ENCODE peak calls at places on chromosomes 2 and 18, in six cellular contexts. U is spleen; G is A549; Y is GM23248; D is right atrium auricular region; M is effector memory CD4-positive, alpha-beta T cell. O is an unnamed sample. For H3K4me1 and H3K9me3, the result is how much of the 10 kb centered on the place peaks cover.

GRCh38 chr2:26579025-26579722 is 62.0 kb downstream of the CIB4 start:
- DNase-seq in G (no peak), U (peak), Y (no peak), D (no peak), M (no peak), O (no peak)

GRCh38 chr18:62716679-62717058 is 1.3 kb downstream of the PHLPP1 start:
- DNase-seq in Y (peak), G (peak), M (peak), D (no peak), U (peak), O (no peak)

GRCh38 chr2:84841577-84841976 is 39.3 kb downstream of the TRABD2A start:
- DNase-seq in M (no peak), U (no peak), Y (no peak), G (no peak), D (no peak), O (no peak)

GRCh38 chr2:58571181-58571852 is 330.2 kb upstream of the FANCL start:
- DNase-seq in U (no peak), Y (peak), M (no peak), G (peak), D (no peak), O (peak)

GRCh38 chr2:18161681-18162080 is 283.2 kb downstream of the KCNS3 start:
- DNase-seq in Y (no peak), M (no peak), U (no peak), D (no peak), G (no peak), O (no peak)

GRCh38 chr2:230643576-230644291 is 68.9 kb upstream of the CAB39 start:
- DNase-seq in U (peak), Y (no peak), G (no peak), D (peak), M (no peak), O (no peak)

GRCh38 chr18:63253018-63253417 is 66.6 kb downstream of the BCL2 start:
- DNase-seq in M (no peak), G (no peak), Y (no peak), D (no peak), U (no peak), O (no peak)

GRCh38 chr2:101041413-101041812 is 39.3 kb downstream of the RPL31 start:
- DNase-seq in M (no peak), Y (peak), U (no peak), D (no peak), G (no peak), O (no peak)

GRCh38 chr2:237860273-237860935 is 981 bp downstream of the RAMP1 start:
- DNase-seq in Y (no peak), U (peak), G (no peak), D (no peak), M (no peak), O (no peak)

GRCh38 chr2:84958135-84959044 is 12.6 kb upstream of the KCMF1 start:
- DNase-seq in M (no peak), Y (peak), D (no peak), U (no peak), G (peak), O (no peak)

GRCh38 chr2:43075906-43076585 is 150.4 kb downstream of the ZFP36L2 start:
- DNase-seq in M (no peak), D (no peak), Y (peak), G (no peak), U (peak), O (peak)

GRCh38 chr2:38652431-38653273 is 13.3 kb upstream of the GALM start:
- DNase-seq in G (no peak), U (no peak), D (no peak), M (no peak), Y (no peak), O (no peak)

GRCh38 chr2:9554841-9555337 is 741 bp downstream of the ADAM17 start:
- DNase-seq in U (no peak), Y (peak), M (peak), G (no peak), D (peak), O (no peak)

GRCh38 chr2:128172191-128172590 is 81.2 kb downstream of the UGGT1 start:
- DNase-seq in D (no peak), M (no peak), Y (peak), G (no peak), U (no peak), O (no peak)

GRCh38 chr18:12691021-12691420 is 11.5 kb downstream of the CEP76 start:
- DNase-seq in Y (no peak), G (no peak), D (no peak), U (no peak), M (no peak), O (no peak)

GRCh38 chr2:72080286-72081145 is 67.1 kb downstream of the CYP26B1 start:
- DNase-seq in G (no peak), U (peak), M (no peak), Y (no peak), D (no peak), O (no peak)

GRCh38 chr18:55088561-55088960 is 129.3 kb upstream of the CCDC68 start:
- DNase-seq in G (no peak), D (no peak), U (no peak), M (no peak), Y (no peak), O (no peak)

DNA sequence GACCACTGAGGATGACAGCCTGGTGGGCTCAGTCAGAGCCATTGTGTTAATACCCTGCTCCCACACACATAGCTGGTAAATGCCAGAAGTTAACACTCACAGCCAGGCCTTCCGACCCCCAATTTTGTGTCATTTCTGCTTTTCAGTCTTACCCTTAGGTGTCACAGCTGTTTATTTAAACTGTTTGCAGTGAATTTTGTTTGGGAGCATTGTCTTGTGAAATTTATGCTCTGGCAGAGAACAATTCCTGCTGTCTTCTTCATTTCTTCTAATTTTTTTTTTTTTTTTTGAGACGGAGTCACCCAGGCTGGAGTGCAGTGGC is 8.2 kb downstream of the LPIN1 start:
- DNase-seq in Y (no peak), D (no peak), G (no peak), U (no peak), M (no peak), O (no peak)
- H3K4me1 ChIP-seq in Y (under half), D (under half), G (under half), U (under half), M (half or more), O (under half)

DNA sequence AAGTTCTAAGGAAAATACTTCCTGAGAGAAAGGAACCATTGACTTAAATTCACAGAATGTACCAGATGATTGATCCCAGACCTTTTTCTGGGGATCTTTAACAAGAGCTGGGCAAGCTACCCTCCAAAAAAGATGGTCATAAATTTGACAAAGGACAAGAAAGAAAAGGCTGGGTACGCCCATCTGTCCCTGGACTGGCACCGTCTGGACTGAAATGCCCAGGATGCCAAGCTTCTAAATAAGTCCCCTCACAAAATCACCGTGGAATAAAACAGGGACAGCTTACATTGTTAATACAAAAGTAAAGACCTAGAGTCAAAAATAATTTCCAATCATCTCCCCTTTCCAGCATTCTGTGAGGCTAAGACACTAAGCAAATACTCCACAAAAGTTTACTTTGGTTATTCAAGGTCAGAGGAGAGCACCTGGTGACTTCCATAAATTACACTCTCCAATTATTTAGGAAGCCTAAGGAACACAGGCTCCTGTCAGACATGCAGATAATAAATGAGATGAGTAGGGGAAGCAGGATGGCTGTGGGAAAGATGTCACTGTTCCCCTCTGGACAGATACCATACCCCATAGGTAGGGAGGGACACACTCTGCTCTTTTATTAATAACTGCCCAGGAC is 69.9 kb downstream of the UXS1 start:
- DNase-seq in D (no peak), G (no peak), Y (no peak), M (no peak), U (no peak), O (no peak)
- H3K9me3 ChIP-seq in D (under half), G (under half), Y (under half), M (under half), U (under half), O (under half)

DNA sequence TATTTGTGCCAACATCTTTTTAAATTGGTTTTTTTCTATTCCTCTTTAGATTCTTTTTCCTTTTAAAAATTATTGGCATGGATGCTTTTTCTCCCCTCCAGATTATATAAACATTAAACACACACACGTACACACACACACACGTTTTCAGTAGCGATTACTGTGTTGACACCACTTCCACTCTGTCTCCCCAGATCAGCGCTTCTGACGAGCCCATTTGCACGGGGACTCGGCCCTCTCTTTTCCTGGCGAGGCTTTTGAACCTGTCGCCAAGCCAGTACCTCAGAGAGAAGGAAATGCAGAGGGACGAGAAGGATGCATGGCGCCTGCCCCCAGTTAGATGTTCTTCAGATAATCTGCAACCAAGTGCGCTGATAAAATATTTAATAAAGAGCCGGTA is 1.1 kb upstream of the TBR1 start:
- DNase-seq in G (no peak), U (no peak), M (no peak), Y (peak), D (no peak), O (no peak)
- H3K4me3 ChIP-seq in G (peak), U (peak), M (peak), Y (peak), D (peak), O (peak)

GRCh38 chr18:13916559-13916958 is 1.2 kb upstream of the MC2R start:
- DNase-seq in Y (no peak), U (no peak), M (no peak), D (no peak), G (no peak), O (no peak)

GRCh38 chr18:13915973-13916372 is 637 bp upstream of the MC2R start:
- DNase-seq in Y (no peak), M (no peak), G (no peak), D (no peak), U (no peak), O (no peak)

GRCh38 chr18:13914170-13914569 is 1.2 kb downstream of the MC2R start:
- DNase-seq in D (no peak), G (no peak), M (no peak), U (no peak), Y (no peak), O (no peak)

GRCh38 chr18:13914756-13915155 is 580 bp downstream of the MC2R start:
- DNase-seq in Y (no peak), D (no peak), U (no peak), G (no peak), M (no peak), O (no peak)

DNA sequence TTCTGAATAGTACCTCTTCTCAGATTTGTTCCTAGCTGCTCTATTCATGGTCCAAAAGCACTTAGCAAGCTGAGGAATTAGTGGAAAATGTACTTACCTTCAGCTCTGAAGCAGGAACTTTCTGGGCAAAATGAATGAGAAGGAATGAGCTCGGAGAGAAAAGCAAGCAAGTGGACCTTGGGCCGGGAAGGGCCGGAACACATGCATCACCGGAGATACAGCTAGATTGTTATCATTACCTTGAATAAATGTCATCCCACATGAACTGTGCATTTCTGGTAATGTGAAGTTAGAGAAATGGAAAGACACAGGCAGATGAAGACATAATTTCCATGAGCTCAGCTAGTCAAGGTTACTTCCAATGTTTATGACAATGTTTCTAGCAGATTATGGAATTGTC is at the start of gene MC2R:
- DNase-seq in M (no peak), U (no peak), G (no peak), Y (no peak), D (no peak), O (no peak)
- H3K4me1 ChIP-seq in M (under half), U (under half), G (under half), Y (under half), D (under half), O (under half)

GRCh38 chr18:39909706-39910105 is 2045.3 kb upstream of the PIK3C3 start:
- DNase-seq in G (no peak), Y (no peak), M (no peak), D (no peak), U (no peak), O (no peak)
- H3K9me3 ChIP-seq in G (under half), Y (under half), M (under half), D (under half), U (under half), O (under half)

GRCh38 chr2:184444217-184444616 is 154.1 kb upstream of the ZNF804A start:
- DNase-seq in M (no peak), U (no peak), Y (no peak), G (no peak), D (no peak), O (no peak)

GRCh38 chr2:184449760-184450159 is 148.6 kb upstream of the ZNF804A start:
- DNase-seq in G (no peak), Y (no peak), D (no peak), M (no peak), U (no peak), O (no peak)

GRCh38 chr2:184444623-184445223 is 153.6 kb upstream of the ZNF804A start:
- DNase-seq in D (no peak), G (no peak), U (no peak), Y (no peak), M (no peak), O (no peak)
- H3K4me3 ChIP-seq in D (no peak), G (no peak), U (no peak), Y (no peak), M (no peak), O (no peak)

GRCh38 chr2:240444464-240444863 is 9.0 kb downstream of the GPC1 start:
- DNase-seq in G (no peak), D (no peak), U (no peak), M (no peak), Y (no peak), O (no peak)

GRCh38 chr2:240441993-240442411 is 6.5 kb downstream of the GPC1 start:
- DNase-seq in U (no peak), D (no peak), G (no peak), M (no peak), Y (no peak), O (no peak)

GRCh38 chr2:240442891-240443715 is 7.6 kb downstream of the GPC1 start:
- DNase-seq in U (no peak), Y (no peak), D (no peak), M (no peak), G (no peak), O (no peak)

GRCh38 chr2:240445961-240446538 is 10.6 kb downstream of the GPC1 start:
- DNase-seq in D (no peak), M (no peak), Y (no peak), G (no peak), U (no peak), O (no peak)

GRCh38 chr2:240443891-240444301 is 8.4 kb downstream of the GPC1 start:
- DNase-seq in M (no peak), Y (peak), U (no peak), D (no peak), G (no peak), O (no peak)
- H3K4me1 ChIP-seq in M (under half), Y (under half), U (under half), D (under half), G (under half), O (under half)

DNA sequence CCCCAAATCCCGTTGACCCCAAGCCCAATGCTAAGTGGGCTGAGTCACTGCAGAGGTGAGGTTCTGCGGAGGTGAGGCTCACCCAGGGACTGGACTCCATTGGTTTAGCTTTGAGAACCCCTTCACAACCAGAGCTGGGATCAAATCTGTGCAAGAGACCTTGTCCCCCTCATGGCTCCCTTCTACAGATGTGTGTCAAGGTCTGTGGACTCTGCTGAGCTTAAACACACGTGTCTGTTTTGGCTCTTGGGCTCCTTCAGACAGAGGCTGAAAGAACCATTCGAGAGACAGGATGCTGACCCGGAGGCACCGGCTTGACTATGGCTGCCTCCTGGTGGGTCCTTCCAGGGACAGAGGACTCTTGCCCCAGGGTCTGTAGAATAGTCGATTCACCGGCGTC is 190.3 kb downstream of the LPIN1 start:
- DNase-seq in U (no peak), D (no peak), G (no peak), M (no peak), Y (no peak), O (no peak)
- H3K9me3 ChIP-seq in U (under half), D (under half), G (under half), M (under half), Y (under half), O (under half)

O was measured in BE2C.